ENCODE peak calls at places on chromosomes 1 and 21, in six cellular contexts. One of them, this sample, is unnamed.

GRCh38 chr1:32770741-32771548 is 46.2 kb downstream of the YARS1 start:
- DNase-seq in A172: no peak
- DNase-seq in GM20000: peak
- DNase-seq in HFFc6: no peak
- DNase-seq in Panc1: no peak
- DNase-seq in A549: no peak
- DNase-seq in this sample: no peak

GRCh38 chr1:203557958-203558760 is 64.2 kb downstream of the OPTC start:
- DNase-seq in A172: peak
- DNase-seq in GM20000: no peak
- DNase-seq in HFFc6: peak
- DNase-seq in Panc1: peak
- DNase-seq in A549: peak
- DNase-seq in this sample: peak

GRCh38 chr1:42941640-42942330 is 16.9 kb downstream of the SLC2A1 start:
- DNase-seq in A172: peak
- DNase-seq in GM20000: no peak
- DNase-seq in HFFc6: peak
- DNase-seq in Panc1: no peak
- DNase-seq in A549: no peak
- DNase-seq in this sample: peak

GRCh38 chr1:70072239-70072751 is 133.1 kb downstream of the LRRC40 start:
- DNase-seq in A172: peak
- DNase-seq in GM20000: no peak
- DNase-seq in HFFc6: peak
- DNase-seq in Panc1: no peak
- DNase-seq in A549: no peak
- DNase-seq in this sample: no peak

GRCh38 chr1:67570473-67571143 is 114.4 kb upstream of the GADD45A start:
- DNase-seq in A172: peak
- DNase-seq in GM20000: no peak
- DNase-seq in HFFc6: peak
- DNase-seq in Panc1: no peak
- DNase-seq in A549: peak
- DNase-seq in this sample: no peak

GRCh38 chr1:8283058-8283884 is 34.6 kb upstream of the SLC45A1 start:
- DNase-seq in A172: no peak
- DNase-seq in GM20000: peak
- DNase-seq in HFFc6: no peak
- DNase-seq in Panc1: no peak
- DNase-seq in A549: no peak
- DNase-seq in this sample: no peak

GRCh38 chr1:6523566-6523965 is 30.7 kb downstream of the NOL9 start:
- DNase-seq in A172: peak
- DNase-seq in GM20000: peak
- DNase-seq in HFFc6: no peak
- DNase-seq in Panc1: no peak
- DNase-seq in A549: peak
- DNase-seq in this sample: no peak

GRCh38 chr1:223036479-223036845 is 106.6 kb downstream of the TLR5 start:
- DNase-seq in A172: no peak
- DNase-seq in GM20000: no peak
- DNase-seq in HFFc6: no peak
- DNase-seq in Panc1: no peak
- DNase-seq in A549: no peak
- DNase-seq in this sample: no peak

GRCh38 chr1:17189632-17190525 is 15.0 kb upstream of the PADI1 start:
- DNase-seq in A172: peak
- DNase-seq in GM20000: no peak
- DNase-seq in HFFc6: peak
- DNase-seq in Panc1: no peak
- DNase-seq in A549: no peak
- DNase-seq in this sample: peak

GRCh38 chr21:15190837-15191236 is 126.0 kb upstream of the NRIP1 start:
- DNase-seq in A172: no peak
- DNase-seq in GM20000: no peak
- DNase-seq in HFFc6: no peak
- DNase-seq in Panc1: no peak
- DNase-seq in A549: no peak
- DNase-seq in this sample: no peak

GRCh38 chr21:34204481-34205439 is 131.4 kb downstream of the MRPS6 start:
- DNase-seq in A172: peak
- DNase-seq in GM20000: no peak
- DNase-seq in HFFc6: no peak
- DNase-seq in Panc1: no peak
- DNase-seq in A549: no peak
- DNase-seq in this sample: peak

GRCh38 chr1:168439451-168440375 is 104.1 kb downstream of the XCL2 start:
- DNase-seq in A172: peak
- DNase-seq in GM20000: peak
- DNase-seq in HFFc6: peak
- DNase-seq in Panc1: peak
- DNase-seq in A549: peak
- DNase-seq in this sample: peak